ENCODE peak calls at places on chromosomes 7 and 10, in five cellular contexts. Y is brain microvascular endothelial cell, B is fibroblast of the aortic adventitia, D is fibroblast of lung, L is psoas muscle. H is an unnamed sample.

GRCh38 chr10:72637398-72637857 is 11.5 kb upstream of the MICU1 start:
- DNase-seq in B (peak), L (peak), D (peak), Y (peak), H (peak)

GRCh38 chr10:31413325-31413724 is 94.3 kb downstream of the ZEB1 start:
- DNase-seq in B (peak), D (peak), L (no peak), Y (peak), H (peak)

GRCh38 chr10:101595591-101596433 is 7.7 kb downstream of the DPCD start:
- DNase-seq in B (no peak), Y (no peak), D (no peak), L (peak), H (no peak)

GRCh38 chr7:136053689-136054485 is 76.7 kb upstream of the MTPN start:
- DNase-seq in L (no peak), D (no peak), B (no peak), Y (no peak), H (no peak)

GRCh38 chr10:22436893-22437619 is 91.8 kb downstream of the SPAG6 start:
- DNase-seq in L (peak), Y (peak), D (peak), B (peak), H (peak)

GRCh38 chr7:127620406-127621233 is 2.7 kb upstream of the PAX4 start:
- DNase-seq in D (no peak), Y (no peak), L (no peak), B (no peak), H (no peak)

GRCh38 chr7:12638851-12639467 is 48.5 kb upstream of the ARL4A start:
- DNase-seq in B (peak), Y (no peak), D (peak), L (no peak), H (peak)

GRCh38 chr7:2508327-2509231 is 11.0 kb upstream of the LFNG start:
- DNase-seq in Y (peak), B (no peak), D (no peak), L (peak), H (peak)

GRCh38 chr10:992523-993340 is 4.5 kb downstream of the GTPBP4 start:
- DNase-seq in L (no peak), D (no peak), Y (no peak), B (no peak), H (peak)

GRCh38 chr7:115561341-115562110 is 469.0 kb downstream of the TFEC start:
- DNase-seq in L (no peak), B (peak), Y (peak), D (peak), H (peak)

GRCh38 chr7:37119296-37119695 is 329.4 kb downstream of the ELMO1 start:
- DNase-seq in L (no peak), B (no peak), Y (no peak), D (peak), H (no peak)

GRCh38 chr7:96300487-96300886 is 21.4 kb downstream of the SLC25A13 start:
- DNase-seq in L (no peak), B (no peak), Y (peak), D (no peak), H (peak)

GRCh38 chr10:11499425-11500071 is 111.9 kb downstream of the USP6NL start:
- DNase-seq in Y (no peak), B (no peak), L (no peak), D (no peak), H (no peak)

GRCh38 chr7:27172388-27172774 is 1.7 kb downstream of the HOXA10 start:
- DNase-seq in B (no peak), L (peak), D (no peak), Y (no peak), H (no peak)

GRCh38 chr10:15804109-15804508 is 56.2 kb downstream of the MINDY3 start:
- DNase-seq in Y (no peak), B (no peak), D (no peak), L (no peak), H (no peak)

GRCh38 chr10:50635286-50635685 is 11.5 kb upstream of the SGMS1 start:
- DNase-seq in Y (peak), D (peak), L (no peak), B (peak), H (peak)

GRCh38 chr7:20075992-20076813 is 141.0 kb downstream of the MACC1 start:
- DNase-seq in L (no peak), Y (no peak), B (peak), D (peak), H (no peak)

GRCh38 chr10:20485554-20485953 is 411.6 kb downstream of the NEBL start:
- DNase-seq in L (no peak), B (no peak), Y (no peak), D (no peak), H (no peak)

GRCh38 chr7:28626629-28627262 is 214.4 kb downstream of the CREB5 start:
- DNase-seq in Y (peak), L (no peak), B (peak), D (peak), H (peak)

GRCh38 chr7:47335557-47336177 is 246.2 kb downstream of the TNS3 start:
- DNase-seq in D (no peak), L (no peak), B (no peak), Y (no peak), H (no peak)

GRCh38 chr10:131019696-131020095 is 291.8 kb downstream of the TCERG1L start:
- DNase-seq in B (no peak), D (no peak), Y (no peak), L (no peak), H (no peak)

GRCh38 chr10:78316451-78316931 is 282.8 kb downstream of the RPS24 start:
- DNase-seq in D (peak), B (peak), L (no peak), Y (no peak), H (no peak)

GRCh38 chr7:29871787-29872398 is 65.6 kb downstream of the WIPF3 start:
- DNase-seq in Y (peak), L (no peak), D (peak), B (peak), H (peak)

GRCh38 chr7:35253182-35253679 is 669 bp downstream of the TBX20 start:
- DNase-seq in L (no peak), B (peak), Y (no peak), D (no peak), H (no peak)

GRCh38 chr7:105769951-105770628 is 106.3 kb downstream of the ATXN7L1 start:
- DNase-seq in B (peak), Y (no peak), L (no peak), D (peak), H (no peak)

GRCh38 chr10:34106356-34106885 is 708.7 kb downstream of the PARD3 start:
- DNase-seq in Y (no peak), D (no peak), B (no peak), L (no peak), H (no peak)

GRCh38 chr10:116211682-116212081 is 61.3 kb downstream of the GFRA1 start:
- DNase-seq in L (no peak), Y (peak), D (peak), B (no peak), H (peak)

GRCh38 chr7:108054537-108054936 is 51.6 kb upstream of the LAMB1 start:
- DNase-seq in D (no peak), B (no peak), L (no peak), Y (no peak), H (no peak)

GRCh38 chr10:115827180-115827579 is 445.8 kb downstream of the GFRA1 start:
- DNase-seq in L (peak), D (peak), B (peak), Y (no peak), H (no peak)

GRCh38 chr10:23968296-23968695 is 240.6 kb upstream of the KIAA1217 start:
- DNase-seq in B (no peak), Y (no peak), D (no peak), L (no peak), H (no peak)

GRCh38 chr10:79239275-79239779 is 107.9 kb upstream of the PPIF start:
- DNase-seq in L (peak), D (peak), B (peak), Y (no peak), H (peak)

GRCh38 chr7:40220421-40220911 is 85.7 kb downstream of the SUGCT start:
- DNase-seq in D (peak), B (peak), L (no peak), Y (no peak), H (peak)

GRCh38 chr10:5292196-5292735 is 72.5 kb upstream of the UCN3 start:
- DNase-seq in B (no peak), D (no peak), Y (no peak), L (no peak), H (no peak)

GRCh38 chr10:48923763-48924162 is 15.9 kb downstream of the LRRC18 start:
- DNase-seq in B (no peak), L (no peak), D (no peak), Y (no peak), H (no peak)

GRCh38 chr7:128084896-128085608 is 53.8 kb upstream of the LRRC4 start:
- DNase-seq in Y (no peak), D (peak), B (no peak), L (no peak), H (no peak)

GRCh38 chr7:11297226-11297625 is 323.6 kb downstream of the PHF14 start:
- DNase-seq in L (no peak), D (no peak), B (no peak), Y (no peak), H (no peak)

GRCh38 chr7:7861211-7861633 is 107.4 kb upstream of the GLCCI1 start:
- DNase-seq in D (peak), B (peak), L (no peak), Y (peak), H (peak)

GRCh38 chr7:51031216-51031615 is 248.5 kb upstream of the GRB10 start:
- DNase-seq in Y (no peak), B (no peak), L (no peak), D (no peak), H (no peak)

DNA sequence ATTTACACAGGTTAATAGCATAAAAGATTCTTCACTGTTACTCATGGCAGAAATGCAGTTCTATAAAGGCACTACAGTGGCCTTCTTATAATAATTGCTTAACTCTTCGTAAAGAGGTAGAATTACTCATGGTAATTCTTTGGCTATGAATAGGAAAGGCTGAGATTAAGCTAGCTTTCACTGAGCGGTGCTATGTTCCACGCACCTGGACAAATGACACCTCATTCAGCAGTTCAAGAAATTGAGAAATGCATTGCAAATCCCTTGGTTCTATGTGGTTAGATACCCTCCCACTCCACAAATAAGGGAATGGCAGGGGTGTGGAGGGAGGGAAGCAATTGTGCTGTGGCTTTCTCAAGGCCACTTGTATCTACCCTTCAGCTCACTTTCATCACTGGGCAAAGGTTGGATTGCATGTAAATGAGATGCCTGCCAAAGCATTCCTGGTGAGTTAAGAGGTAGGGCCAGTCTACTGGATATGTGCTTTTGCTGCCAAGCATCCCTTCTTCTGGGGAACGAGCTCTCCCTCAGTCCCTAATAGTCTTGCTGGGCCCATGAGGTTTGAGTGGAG is 210.8 kb downstream of the TEX36 start:
- DNase-seq in Y (no peak), D (no peak), L (no peak), B (no peak), H (no peak)
- TF ChIP-seq CTCF in Y (no peak), D (no peak), L (no peak), B (no peak), H (no peak)

GRCh38 chr7:117399820-117400422 is 27.4 kb downstream of the ASZ1 start:
- DNase-seq in Y (no peak), L (no peak), B (peak), D (peak), H (peak)
- TF ChIP-seq CTCF in Y (peak), L (peak), B (peak), D (peak), H (peak)

GRCh38 chr7:74289018-74289659 is at the start of gene CLIP2:
- DNase-seq in Y (peak), L (peak), D (peak), B (peak), H (peak)

GRCh38 chr7:74289660-74290589 is 718 bp downstream of the CLIP2 start:
- DNase-seq in B (peak), Y (no peak), D (no peak), L (peak), H (no peak)

GRCh38 chr7:74291535-74291934 is 2.3 kb downstream of the CLIP2 start:
- DNase-seq in L (no peak), B (no peak), Y (no peak), D (no peak), H (no peak)

GRCh38 chr7:74290999-74291441 is 1.8 kb downstream of the CLIP2 start:
- DNase-seq in B (no peak), L (no peak), Y (no peak), D (no peak), H (no peak)

GRCh38 chr7:74290590-74290950 is 1.4 kb downstream of the CLIP2 start:
- DNase-seq in B (no peak), L (no peak), D (no peak), Y (no peak), H (no peak)
- TF ChIP-seq CTCF in B (no peak), L (no peak), D (no peak), Y (no peak), H (no peak)

GRCh38 chr7:139111147-139111546 is 1.6 kb upstream of the ZC3HAV1 start:
- DNase-seq in L (no peak), Y (no peak), D (no peak), B (no peak), H (no peak)

GRCh38 chr7:139106959-139107358 is 2.6 kb downstream of the ZC3HAV1 start:
- DNase-seq in B (peak), D (no peak), Y (no peak), L (no peak), H (no peak)

GRCh38 chr7:139109983-139110411 is 477 bp upstream of the ZC3HAV1 start:
- DNase-seq in Y (no peak), L (no peak), D (no peak), B (no peak), H (peak)

GRCh38 chr7:139109188-139109982 is at the start of gene ZC3HAV1:
- DNase-seq in Y (peak), B (peak), D (peak), L (peak), H (peak)

GRCh38 chr7:139108256-139109187 is 998 bp downstream of the ZC3HAV1 start:
- DNase-seq in D (peak), B (peak), L (no peak), Y (peak), H (peak)
- TF ChIP-seq CTCF in D (no peak), B (no peak), L (no peak), Y (no peak), H (peak)

DNA sequence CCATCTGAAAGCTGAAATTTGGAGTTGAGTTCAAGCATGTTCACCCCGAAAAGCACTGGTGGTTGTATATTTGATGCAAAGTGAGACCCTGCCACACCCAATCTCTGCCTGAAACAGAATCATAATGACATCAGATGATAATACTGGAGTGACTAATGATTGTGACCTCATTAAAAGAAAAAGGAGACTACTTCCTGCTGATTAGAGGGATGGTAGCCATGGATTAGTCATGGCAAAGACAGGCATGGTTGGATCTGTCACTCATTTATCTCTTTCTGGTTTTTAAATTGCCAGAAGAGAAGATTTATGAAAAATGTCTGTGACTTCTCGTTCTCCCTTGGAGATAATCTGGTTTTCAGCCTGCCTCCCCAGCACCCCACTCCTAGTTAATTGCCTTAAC is 101.2 kb downstream of the BAMBI start:
- DNase-seq in D (no peak), Y (peak), L (no peak), B (peak), H (no peak)
- TF ChIP-seq CTCF in D (no peak), Y (no peak), L (no peak), B (no peak), H (no peak)

DNA sequence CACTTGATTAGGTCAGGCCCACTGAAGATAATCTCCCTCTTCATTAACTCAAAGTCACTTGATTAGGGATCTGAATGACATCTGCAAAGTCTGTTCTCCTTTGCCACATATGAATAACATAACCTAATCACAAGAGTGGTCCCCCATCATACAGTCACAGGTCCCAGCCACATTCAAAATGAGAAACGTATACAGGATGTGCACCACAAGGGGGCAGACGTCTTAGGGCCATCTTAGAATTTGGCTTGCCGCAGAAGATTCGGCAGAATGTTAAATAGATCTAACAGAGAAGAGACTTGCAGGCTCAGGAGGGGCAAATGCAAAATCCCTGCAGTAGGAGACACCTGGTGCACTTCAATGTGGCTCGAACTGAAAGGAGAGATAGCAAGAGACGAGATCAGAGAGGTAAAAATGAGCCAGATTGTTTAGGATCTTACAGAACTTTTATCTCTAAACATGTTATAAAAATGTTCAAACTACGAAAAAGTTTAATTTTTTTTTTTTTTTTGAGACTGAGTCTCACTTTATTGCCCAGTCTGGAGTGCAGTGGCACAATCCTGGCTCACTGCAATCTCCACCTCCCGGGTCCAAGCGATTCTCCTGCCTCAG is 10.4 kb upstream of the SMC3 start:
- DNase-seq in L (no peak), D (peak), B (peak), Y (peak), H (peak)
- TF ChIP-seq CTCF in L (peak), D (peak), B (peak), Y (peak), H (peak)

GRCh38 chr7:70056363-70056762 is 458.1 kb downstream of the AUTS2 start:
- DNase-seq in Y (no peak), B (no peak), D (no peak), L (no peak), H (no peak)
- TF ChIP-seq CTCF in Y (no peak), B (no peak), D (no peak), L (no peak), H (no peak)

GRCh38 chr10:121608669-121609190 is 10.5 kb upstream of the FGFR2 start:
- DNase-seq in L (no peak), D (no peak), Y (no peak), B (no peak), H (no peak)
- TF ChIP-seq CTCF in L (peak), D (no peak), Y (peak), B (peak), H (peak)

H was measured in choroid plexus epithelial cell.